ENCODE peak calls at places on chromosomes 11 and 22, in seven cellular contexts. M is cardiac muscle cell, U is EL, Q is T1000, I is hepatocyte, X is K562, A is H9. V is an unnamed sample.

GRCh38 chr11:45872513-45873356 is 12.7 kb upstream of the MAPK8IP1 start:
- DNase-seq in M (peak; percentile 85), U (peak; percentile 92), Q (peak; percentile 83), I (peak; percentile 81), X (peak; percentile 78), A (peak; percentile 93), V (peak; percentile 60)

GRCh38 chr11:111571829-111572501 is 30.3 kb upstream of the SIK2 start:
- DNase-seq in M (peak; percentile 27), U (peak; percentile 42), Q (no peak), I (no peak), X (no peak), A (no peak), V (no peak)

GRCh38 chr11:19713221-19714092 is 820 bp downstream of the NAV2 start:
- DNase-seq in M (no peak), U (peak; percentile 16), Q (no peak), I (peak; percentile 15), X (no peak), A (peak; percentile 33), V (no peak)

GRCh38 chr22:23137905-23138520 is 3.8 kb downstream of the RSPH14 start:
- DNase-seq in M (peak; percentile 8), U (peak; percentile 40), Q (no peak), I (no peak), X (no peak), A (no peak), V (no peak)

GRCh38 chr11:121696177-121696863 is 243.6 kb upstream of the SORL1-AS1 start:
- DNase-seq in M (peak; percentile 9), U (no peak), Q (no peak), I (no peak), X (no peak), A (no peak), V (no peak)

GRCh38 chr22:41445171-41446056 is 1.2 kb downstream of the TOB2 start:
- DNase-seq in M (no peak), U (peak; percentile 21), Q (no peak), I (peak; percentile 22), X (peak; percentile 61), A (peak; percentile 45), V (no peak)

GRCh38 chr11:14414470-14415461 is 55.8 kb upstream of the RRAS2 start:
- DNase-seq in M (peak; percentile 38), U (peak; percentile 68), Q (no peak), I (no peak), X (peak; percentile 71), A (no peak), V (no peak)

GRCh38 chr22:42434283-42434682 is 2.1 kb upstream of the NFAM1 start:
- DNase-seq in M (peak; percentile 36), U (no peak), Q (no peak), I (no peak), X (no peak), A (no peak), V (no peak)

GRCh38 chr22:45617948-45618347 is 53.7 kb upstream of the ATXN10 start:
- DNase-seq in M (no peak), U (no peak), Q (no peak), I (no peak), X (no peak), A (no peak), V (no peak)

GRCh38 chr11:35257287-35257686 is 118.3 kb downstream of the CD44 start:
- DNase-seq in M (no peak), U (no peak), Q (no peak), I (no peak), X (no peak), A (no peak), V (no peak)

GRCh38 chr11:64974124-64974523 is 2.2 kb upstream of the MAJIN start:
- DNase-seq in M (no peak), U (no peak), Q (no peak), I (no peak), X (no peak), A (no peak), V (no peak)

GRCh38 chr11:76524919-76525318 is 80.1 kb downstream of the EMSY start:
- DNase-seq in M (peak; percentile 38), U (peak; percentile 50), Q (no peak), I (peak; percentile 12), X (no peak), A (no peak), V (peak; percentile 68)

GRCh38 chr11:83191986-83192385 is 1.5 kb upstream of the ANKRD42 start:
- DNase-seq in M (no peak), U (no peak), Q (no peak), I (peak; percentile 8), X (peak; percentile 76), A (no peak), V (no peak)

GRCh38 chr11:31779268-31779879 is 31.7 kb downstream of the PAX6 start:
- DNase-seq in M (no peak), U (peak; percentile 77), Q (no peak), I (no peak), X (no peak), A (no peak), V (peak; percentile 6)

GRCh38 chr22:42172385-42173172 is 42.0 kb upstream of the CYP2D6 start:
- DNase-seq in M (peak; percentile 47), U (peak; percentile 67), Q (no peak), I (peak; percentile 68), X (no peak), A (no peak), V (no peak)

GRCh38 chr11:7967097-7967496 is 1.9 kb upstream of the NLRP10 start:
- DNase-seq in M (no peak), U (no peak), Q (no peak), I (no peak), X (no peak), A (no peak), V (no peak)

GRCh38 chr22:36486619-36487384 is 5.4 kb upstream of the TXN2 start:
- DNase-seq in M (peak; percentile 67), U (peak; percentile 65), Q (peak; percentile 32), I (peak; percentile 80), X (peak; percentile 61), A (peak; percentile 73), V (peak; percentile 34)

GRCh38 chr22:48333323-48333763 is 1494.3 kb downstream of the BRD1 start:
- DNase-seq in M (no peak), U (no peak), Q (no peak), I (no peak), X (no peak), A (no peak), V (no peak)

GRCh38 chr11:134756811-134757540 is 344.9 kb upstream of the B3GAT1 start:
- DNase-seq in M (no peak), U (no peak), Q (no peak), I (no peak), X (no peak), A (peak; percentile 32), V (no peak)

GRCh38 chr11:61694971-61695706 is 14.9 kb downstream of the DAGLA start:
- DNase-seq in M (no peak), U (no peak), Q (no peak), I (no peak), X (no peak), A (peak; percentile 70), V (no peak)

GRCh38 chr11:9861860-9862725 is 198.2 kb downstream of the SWAP70 start:
- DNase-seq in M (peak; percentile 83), U (peak; percentile 79), Q (peak; percentile 10), I (peak; percentile 68), X (peak; percentile 79), A (peak; percentile 67), V (peak; percentile 75)

GRCh38 chr22:37337204-37337943 is 55.1 kb downstream of the CYTH4 start:
- DNase-seq in M (peak; percentile 34), U (peak; percentile 70), Q (peak; percentile 24), I (no peak), X (no peak), A (no peak), V (no peak)

GRCh38 chr11:12196335-12196734 is 85.9 kb downstream of the MICAL2 start:
- DNase-seq in M (no peak), U (no peak), Q (no peak), I (no peak), X (no peak), A (no peak), V (no peak)

GRCh38 chr22:44383071-44383575 is 70.4 kb upstream of the SHISAL1 start:
- DNase-seq in M (no peak), U (no peak), Q (no peak), I (no peak), X (no peak), A (no peak), V (no peak)

GRCh38 chr11:102494216-102494615 is 36.3 kb downstream of the MMP7 start:
- DNase-seq in M (peak; percentile 80), U (peak; percentile 57), Q (no peak), I (peak; percentile 55), X (no peak), A (no peak), V (no peak)

GRCh38 chr22:30015846-30016245 is 64.4 kb upstream of the HORMAD2 start:
- DNase-seq in M (no peak), U (peak; percentile 95), Q (no peak), I (no peak), X (no peak), A (no peak), V (no peak)

GRCh38 chr11:27615833-27616232 is 84.4 kb downstream of the BDNF start:
- DNase-seq in M (no peak), U (no peak), Q (no peak), I (no peak), X (no peak), A (no peak), V (no peak)

GRCh38 chr11:73195191-73196007 is 22.7 kb upstream of the P2RY2 start:
- DNase-seq in M (no peak), U (peak; percentile 40), Q (peak; percentile 42), I (peak; percentile 74), X (no peak), A (no peak), V (no peak)

GRCh38 chr11:12717851-12718291 is 43.6 kb downstream of the TEAD1 start:
- DNase-seq in M (no peak), U (no peak), Q (no peak), I (no peak), X (no peak), A (no peak), V (no peak)

GRCh38 chr11:107916671-107917241 is 11.5 kb upstream of the RAB39A start:
- DNase-seq in M (peak; percentile 13), U (peak; percentile 19), Q (no peak), I (peak; percentile 46), X (peak; percentile 37), A (peak; percentile 77), V (no peak)

GRCh38 chr11:128757235-128757711 is 63.4 kb downstream of the FLI1 start:
- DNase-seq in M (peak; percentile 71), U (peak; percentile 41), Q (no peak), I (no peak), X (peak; percentile 21), A (peak; percentile 58), V (no peak)

GRCh38 chr11:12723410-12724297 is 49.4 kb downstream of the TEAD1 start:
- DNase-seq in M (peak; percentile 36), U (peak; percentile 62), Q (peak; percentile 20), I (peak; percentile 69), X (no peak), A (no peak), V (no peak)

V was measured in fibroblast of the conjunctiva.